ENCODE peak calls at places on chromosomes 2 and 18, in five cellular contexts. X is AG04450, C is GM23338, T is IMR-90, B is breast epithelium. I is an unnamed sample.

GRCh38 chr18:59109375-59109774 is 30.3 kb upstream of the SEC11C start:
- DNase-seq in X (no peak), C (no peak), T (no peak), B (no peak), I (no peak)

GRCh38 chr2:36919041-36919837 is 47.1 kb downstream of the STRN start:
- DNase-seq in X (no peak), C (peak; percentile 46), T (peak; percentile 7), B (no peak), I (no peak)

GRCh38 chr2:227297052-227297451 is 28.0 kb upstream of the MFF start:
- DNase-seq in X (no peak), C (no peak), T (no peak), B (no peak), I (no peak)

GRCh38 chr2:225865468-225865867 is 466.0 kb downstream of the NYAP2 start:
- DNase-seq in X (peak; percentile 16), C (no peak), T (peak; percentile 64), B (no peak), I (peak; percentile 20)

GRCh38 chr2:49621014-49621413 is 466.7 kb upstream of the FSHR start:
- DNase-seq in X (no peak), C (no peak), T (no peak), B (no peak), I (no peak)

GRCh38 chr2:20169796-20170467 is 55.0 kb downstream of the SDC1 start:
- DNase-seq in X (no peak), C (peak; percentile 21), T (no peak), B (no peak), I (no peak)

GRCh38 chr2:147659051-147659450 is 185.8 kb upstream of the ACVR2A start:
- DNase-seq in X (no peak), C (no peak), T (peak; percentile 58), B (no peak), I (no peak)

GRCh38 chr2:213288913-213289700 is 4.8 kb downstream of the SPAG16 start:
- DNase-seq in X (no peak), C (no peak), T (peak; percentile 8), B (no peak), I (no peak)

GRCh38 chr18:75063615-75064512 is 145.1 kb downstream of the PTGR3 start:
- DNase-seq in X (no peak), C (no peak), T (no peak), B (no peak), I (no peak)

GRCh38 chr2:219281588-219281987 is 2.4 kb downstream of the DNAJB2 start:
- DNase-seq in X (no peak), C (no peak), T (no peak), B (no peak), I (no peak)

GRCh38 chr2:36737131-36737750 is 40.7 kb downstream of the VIT start:
- DNase-seq in X (no peak), C (peak; percentile 60), T (no peak), B (no peak), I (no peak)

GRCh38 chr2:80874374-80874773 is 569.8 kb upstream of the LRRTM1 start:
- DNase-seq in X (no peak), C (peak; percentile 43), T (no peak), B (no peak), I (no peak)

GRCh38 chr2:80489718-80490117 is 185.2 kb upstream of the LRRTM1 start:
- DNase-seq in X (no peak), C (no peak), T (peak; percentile 57), B (no peak), I (peak; percentile 3)

GRCh38 chr2:158741631-158742030 is 53.5 kb upstream of the DAPL1 start:
- DNase-seq in X (no peak), C (no peak), T (no peak), B (no peak), I (no peak)

GRCh38 chr2:217035967-217036366 is 176.1 kb upstream of the TNP1 start:
- DNase-seq in X (no peak), C (no peak), T (no peak), B (no peak), I (no peak)

GRCh38 chr2:196136151-196136550 is 35.2 kb downstream of the STK17B start:
- DNase-seq in X (no peak), C (no peak), T (no peak), B (no peak), I (no peak)

GRCh38 chr2:105747254-105747909 is 2.7 kb downstream of the NCK2 start:
- DNase-seq in X (no peak), C (no peak), T (peak; percentile 18), B (no peak), I (no peak)

GRCh38 chr2:227038550-227039189 is 125.3 kb downstream of the COL4A4 start:
- DNase-seq in X (no peak), C (no peak), T (no peak), B (no peak), I (no peak)

GRCh38 chr2:95295376-95295775 is 1.8 kb upstream of the KCNIP3 start:
- DNase-seq in X (no peak), C (no peak), T (no peak), B (no peak), I (no peak)

GRCh38 chr2:9991829-9992273 is 40.4 kb downstream of the GRHL1 start:
- DNase-seq in X (no peak), C (no peak), T (no peak), B (no peak), I (no peak)

GRCh38 chr2:172735646-172736418 is at the start of gene RAPGEF4:
- DNase-seq in X (no peak), C (peak; percentile 64), T (no peak), B (no peak), I (no peak)

GRCh38 chr2:158999458-158999857 is 31.0 kb downstream of the TANC1 start:
- DNase-seq in X (no peak), C (no peak), T (peak; percentile 83), B (no peak), I (no peak)

GRCh38 chr18:75477913-75478312 is 50.4 kb upstream of the SMIM21 start:
- DNase-seq in X (no peak), C (no peak), T (peak; percentile 37), B (no peak), I (no peak)

GRCh38 chr2:12261993-12262680 is 454.6 kb upstream of the TRIB2 start:
- DNase-seq in X (no peak), C (peak; percentile 56), T (peak; percentile 39), B (no peak), I (no peak)

GRCh38 chr2:184351126-184351525 is 247.2 kb upstream of the ZNF804A start:
- DNase-seq in X (no peak), C (no peak), T (no peak), B (no peak), I (no peak)

GRCh38 chr2:9333591-9334171 is 89.6 kb downstream of the ITGB1BP1 start:
- DNase-seq in X (peak; percentile 70), C (peak; percentile 76), T (peak; percentile 91), B (peak; percentile 67), I (peak; percentile 59)

GRCh38 chr2:16168506-16169264 is 228.3 kb downstream of the MYCN start:
- DNase-seq in X (no peak), C (peak; percentile 7), T (no peak), B (no peak), I (no peak)

GRCh38 chr18:62850619-62851306 is 135.4 kb downstream of the PHLPP1 start:
- DNase-seq in X (no peak), C (no peak), T (no peak), B (no peak), I (no peak)

GRCh38 chr2:67210430-67210829 is 186.7 kb upstream of the ETAA1 start:
- DNase-seq in X (no peak), C (peak; percentile 46), T (no peak), B (no peak), I (no peak)

GRCh38 chr2:14433946-14434495 is 198.5 kb upstream of the LRATD1 start:
- DNase-seq in X (no peak), C (no peak), T (no peak), B (no peak), I (no peak)

GRCh38 chr2:177329035-177329434 is 63.5 kb upstream of the AGPS start:
- DNase-seq in X (no peak), C (no peak), T (no peak), B (no peak), I (no peak)

GRCh38 chr2:177331446-177331997 is 61.1 kb upstream of the AGPS start:
- DNase-seq in X (no peak), C (no peak), T (no peak), B (no peak), I (no peak)

GRCh38 chr2:177332992-177333388 is 59.6 kb upstream of the AGPS start:
- DNase-seq in X (no peak), C (no peak), T (no peak), B (no peak), I (no peak)

GRCh38 chr2:177334940-177335543 is 57.5 kb upstream of the AGPS start:
- DNase-seq in X (no peak), C (peak; percentile 82), T (peak; percentile 40), B (no peak), I (no peak)

GRCh38 chr2:177332041-177332991 is 60.3 kb upstream of the AGPS start:
- DNase-seq in X (peak; percentile 62), C (peak; percentile 80), T (peak; percentile 83), B (no peak), I (no peak)
- TF ChIP-seq CTCF in X (peak; percentile 72), C (peak; percentile 76), T (peak; percentile 78), B (peak; percentile 65), I (peak; percentile 66)

GRCh38 chr2:230902180-230902899 is 22.7 kb downstream of the GPR55 start:
- DNase-seq in X (peak; percentile 42), C (peak; percentile 89), T (peak; percentile 76), B (peak; percentile 52), I (peak; percentile 11)
- TF ChIP-seq CTCF in X (peak; percentile 95), C (peak; percentile 93), T (peak; percentile 95), B (peak; percentile 50), I (peak; percentile 86)

DNA sequence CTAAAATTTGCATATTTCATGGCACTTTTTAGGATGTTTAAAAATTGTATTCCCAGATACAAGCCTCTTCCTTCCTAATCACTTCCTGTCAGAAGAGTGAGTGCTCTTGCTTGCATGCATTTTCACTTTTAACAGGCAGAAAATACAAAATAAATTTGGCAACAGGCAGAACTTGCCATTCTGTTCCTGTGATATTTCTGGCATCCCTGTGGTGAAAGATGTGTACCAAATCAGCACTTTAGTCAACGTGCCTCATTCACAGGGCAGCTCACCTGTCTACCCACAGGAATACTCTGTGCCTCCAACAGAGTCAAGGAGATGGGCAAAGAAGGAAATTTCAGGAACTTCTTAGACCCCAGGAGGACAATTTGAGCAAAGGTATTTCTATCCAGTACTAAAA is 360.9 kb downstream of the AKAIN1 start:
- DNase-seq in X (no peak), C (no peak), T (no peak), B (no peak), I (no peak)
- TF ChIP-seq CTCF in X (no peak), C (no peak), T (no peak), B (no peak), I (no peak)

DNA sequence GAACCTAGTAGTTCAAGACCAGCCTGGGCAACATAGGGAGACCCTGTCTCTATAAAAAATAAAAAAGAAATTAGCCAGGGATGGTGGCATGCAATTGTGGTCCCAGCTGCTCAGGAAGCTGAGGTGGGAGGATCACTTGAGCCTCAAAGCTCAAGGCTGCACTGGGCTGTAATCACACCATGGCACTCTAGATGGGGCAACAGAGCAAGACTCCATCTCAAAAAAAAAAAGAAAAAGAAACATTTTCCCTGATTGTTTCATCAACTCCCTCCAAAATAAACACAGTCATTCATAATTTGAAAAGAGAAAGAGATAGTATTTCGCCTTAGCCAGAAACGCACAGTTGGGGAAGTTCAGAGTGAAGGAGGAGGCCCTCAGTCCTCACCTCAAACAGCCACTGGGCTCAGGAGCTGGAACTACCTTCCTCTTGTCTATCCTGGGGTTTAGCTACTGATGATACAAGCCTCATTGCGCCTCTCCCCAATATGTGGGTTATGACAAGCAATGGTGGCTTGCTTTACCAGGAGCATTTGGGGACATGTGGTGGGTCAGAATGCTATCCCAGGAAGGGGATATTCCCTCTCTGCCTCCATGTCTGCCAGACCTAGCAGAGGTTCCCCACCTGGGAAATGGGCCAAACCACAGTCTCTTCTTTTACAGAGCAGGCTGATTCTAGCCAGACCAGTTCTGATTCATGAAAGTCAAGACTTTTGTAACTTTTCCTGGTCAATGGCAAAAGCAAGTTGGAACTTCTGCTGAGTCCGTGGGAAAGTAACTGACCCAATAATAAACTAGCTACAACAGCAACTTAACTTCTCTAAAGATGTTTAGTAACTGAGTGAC is 22.2 kb upstream of the TMEM87B start:
- DNase-seq in X (no peak), C (no peak), T (peak; percentile 71), B (no peak), I (no peak)
- TF ChIP-seq CTCF in X (no peak), C (no peak), T (no peak), B (no peak), I (no peak)

I was measured in AG09309.